ENCODE peak calls at places on chromosomes 5 and 9, in seven cellular contexts. One of them, this sample, is unnamed.

GRCh38 chr9:88537743-88538055 is 2.7 kb downstream of the NXNL2 start:
- DNase-seq in heart right ventricle: peak
- DNase-seq in neural crest cell: peak
- DNase-seq in lower lobe of right lung: no peak
- DNase-seq in uterus: peak
- DNase-seq in GM12865: peak
- DNase-seq in cardiac fibroblast: peak
- DNase-seq in this sample: no peak

GRCh38 chr5:122371511-122372151 is 59.6 kb downstream of the SNCAIP start:
- DNase-seq in heart right ventricle: no peak
- DNase-seq in neural crest cell: no peak
- DNase-seq in lower lobe of right lung: no peak
- DNase-seq in uterus: no peak
- DNase-seq in GM12865: peak
- DNase-seq in cardiac fibroblast: no peak
- DNase-seq in this sample: no peak

GRCh38 chr9:125396799-125397198 is 135.2 kb downstream of the GAPVD1 start:
- DNase-seq in heart right ventricle: no peak
- DNase-seq in neural crest cell: no peak
- DNase-seq in lower lobe of right lung: no peak
- DNase-seq in uterus: no peak
- DNase-seq in GM12865: no peak
- DNase-seq in cardiac fibroblast: no peak
- DNase-seq in this sample: no peak

GRCh38 chr9:31590091-31590490 is 794.4 kb upstream of the ACO1 start:
- DNase-seq in heart right ventricle: no peak
- DNase-seq in neural crest cell: no peak
- DNase-seq in lower lobe of right lung: no peak
- DNase-seq in uterus: no peak
- DNase-seq in GM12865: no peak
- DNase-seq in cardiac fibroblast: peak
- DNase-seq in this sample: no peak

GRCh38 chr9:125755340-125755739 is 8.2 kb downstream of the PBX3 start:
- DNase-seq in heart right ventricle: no peak
- DNase-seq in neural crest cell: no peak
- DNase-seq in lower lobe of right lung: no peak
- DNase-seq in uterus: no peak
- DNase-seq in GM12865: no peak
- DNase-seq in cardiac fibroblast: no peak
- DNase-seq in this sample: no peak

GRCh38 chr9:88739373-88739772 is 204.4 kb downstream of the NXNL2 start:
- DNase-seq in heart right ventricle: no peak
- DNase-seq in neural crest cell: no peak
- DNase-seq in lower lobe of right lung: no peak
- DNase-seq in uterus: no peak
- DNase-seq in GM12865: no peak
- DNase-seq in cardiac fibroblast: no peak
- DNase-seq in this sample: no peak

GRCh38 chr9:114198249-114199040 is 43.1 kb downstream of the COL27A1 start:
- DNase-seq in heart right ventricle: no peak
- DNase-seq in neural crest cell: no peak
- DNase-seq in lower lobe of right lung: no peak
- DNase-seq in uterus: no peak
- DNase-seq in GM12865: no peak
- DNase-seq in cardiac fibroblast: no peak
- DNase-seq in this sample: no peak

GRCh38 chr5:67268233-67269011 is 71.8 kb upstream of the CD180 start:
- DNase-seq in heart right ventricle: peak
- DNase-seq in neural crest cell: peak
- DNase-seq in lower lobe of right lung: no peak
- DNase-seq in uterus: peak
- DNase-seq in GM12865: no peak
- DNase-seq in cardiac fibroblast: peak
- DNase-seq in this sample: no peak

GRCh38 chr5:127746756-127747155 is 43.6 kb downstream of the CCDC192 start:
- DNase-seq in heart right ventricle: no peak
- DNase-seq in neural crest cell: no peak
- DNase-seq in lower lobe of right lung: no peak
- DNase-seq in uterus: no peak
- DNase-seq in GM12865: peak
- DNase-seq in cardiac fibroblast: peak
- DNase-seq in this sample: peak

GRCh38 chr5:43007246-43007910 is 32.7 kb downstream of the ANXA2R start:
- DNase-seq in heart right ventricle: peak
- DNase-seq in neural crest cell: peak
- DNase-seq in lower lobe of right lung: peak
- DNase-seq in uterus: peak
- DNase-seq in GM12865: peak
- DNase-seq in cardiac fibroblast: peak
- DNase-seq in this sample: peak

GRCh38 chr9:3794005-3794404 is 268.2 kb upstream of the RFX3 start:
- DNase-seq in heart right ventricle: no peak
- DNase-seq in neural crest cell: peak
- DNase-seq in lower lobe of right lung: no peak
- DNase-seq in uterus: no peak
- DNase-seq in GM12865: no peak
- DNase-seq in cardiac fibroblast: peak
- DNase-seq in this sample: no peak

GRCh38 chr9:2120926-2121689 is 106.0 kb downstream of the SMARCA2 start:
- DNase-seq in heart right ventricle: no peak
- DNase-seq in neural crest cell: no peak
- DNase-seq in lower lobe of right lung: no peak
- DNase-seq in uterus: no peak
- DNase-seq in GM12865: no peak
- DNase-seq in cardiac fibroblast: peak
- DNase-seq in this sample: no peak

GRCh38 chr9:129185991-129186390 is 7.9 kb upstream of the IER5L start:
- DNase-seq in heart right ventricle: no peak
- DNase-seq in neural crest cell: no peak
- DNase-seq in lower lobe of right lung: no peak
- DNase-seq in uterus: no peak
- DNase-seq in GM12865: peak
- DNase-seq in cardiac fibroblast: no peak
- DNase-seq in this sample: no peak

GRCh38 chr5:77847814-77848290 is 71.7 kb upstream of the TBCA start:
- DNase-seq in heart right ventricle: no peak
- DNase-seq in neural crest cell: peak
- DNase-seq in lower lobe of right lung: no peak
- DNase-seq in uterus: no peak
- DNase-seq in GM12865: no peak
- DNase-seq in cardiac fibroblast: no peak
- DNase-seq in this sample: no peak

GRCh38 chr5:109485030-109485429 is 75.3 kb upstream of the PJA2 start:
- DNase-seq in heart right ventricle: peak
- DNase-seq in neural crest cell: no peak
- DNase-seq in lower lobe of right lung: peak
- DNase-seq in uterus: peak
- DNase-seq in GM12865: no peak
- DNase-seq in cardiac fibroblast: peak
- DNase-seq in this sample: no peak

GRCh38 chr5:31886206-31886605 is 247.3 kb downstream of the PDZD2 start:
- DNase-seq in heart right ventricle: no peak
- DNase-seq in neural crest cell: no peak
- DNase-seq in lower lobe of right lung: no peak
- DNase-seq in uterus: no peak
- DNase-seq in GM12865: no peak
- DNase-seq in cardiac fibroblast: no peak
- DNase-seq in this sample: no peak

GRCh38 chr5:115850771-115851416 is 9.2 kb downstream of the AP3S1 start:
- DNase-seq in heart right ventricle: no peak
- DNase-seq in neural crest cell: no peak
- DNase-seq in lower lobe of right lung: no peak
- DNase-seq in uterus: no peak
- DNase-seq in GM12865: no peak
- DNase-seq in cardiac fibroblast: peak
- DNase-seq in this sample: no peak

GRCh38 chr9:122001491-122002201 is 91.5 kb downstream of the TTLL11 start:
- DNase-seq in heart right ventricle: peak
- DNase-seq in neural crest cell: no peak
- DNase-seq in lower lobe of right lung: no peak
- DNase-seq in uterus: no peak
- DNase-seq in GM12865: no peak
- DNase-seq in cardiac fibroblast: peak
- DNase-seq in this sample: no peak

GRCh38 chr5:107203231-107203630 is 467.5 kb downstream of the EFNA5 start:
- DNase-seq in heart right ventricle: no peak
- DNase-seq in neural crest cell: no peak
- DNase-seq in lower lobe of right lung: no peak
- DNase-seq in uterus: no peak
- DNase-seq in GM12865: no peak
- DNase-seq in cardiac fibroblast: no peak
- DNase-seq in this sample: no peak

GRCh38 chr5:3684118-3684517 is 88.5 kb downstream of the IRX1 start:
- DNase-seq in heart right ventricle: no peak
- DNase-seq in neural crest cell: no peak
- DNase-seq in lower lobe of right lung: no peak
- DNase-seq in uterus: no peak
- DNase-seq in GM12865: no peak
- DNase-seq in cardiac fibroblast: no peak
- DNase-seq in this sample: no peak

GRCh38 chr5:3684771-3685354 is 89.2 kb downstream of the IRX1 start:
- DNase-seq in heart right ventricle: no peak
- DNase-seq in neural crest cell: no peak
- DNase-seq in lower lobe of right lung: no peak
- DNase-seq in uterus: no peak
- DNase-seq in GM12865: no peak
- DNase-seq in cardiac fibroblast: no peak
- DNase-seq in this sample: no peak
- TF ChIP-seq CTCF in heart right ventricle: no peak
- TF ChIP-seq CTCF in neural crest cell: no peak
- TF ChIP-seq CTCF in lower lobe of right lung: no peak
- TF ChIP-seq CTCF in uterus: no peak
- TF ChIP-seq CTCF in GM12865: no peak
- TF ChIP-seq CTCF in cardiac fibroblast: no peak
- TF ChIP-seq CTCF in this sample: no peak

DNA sequence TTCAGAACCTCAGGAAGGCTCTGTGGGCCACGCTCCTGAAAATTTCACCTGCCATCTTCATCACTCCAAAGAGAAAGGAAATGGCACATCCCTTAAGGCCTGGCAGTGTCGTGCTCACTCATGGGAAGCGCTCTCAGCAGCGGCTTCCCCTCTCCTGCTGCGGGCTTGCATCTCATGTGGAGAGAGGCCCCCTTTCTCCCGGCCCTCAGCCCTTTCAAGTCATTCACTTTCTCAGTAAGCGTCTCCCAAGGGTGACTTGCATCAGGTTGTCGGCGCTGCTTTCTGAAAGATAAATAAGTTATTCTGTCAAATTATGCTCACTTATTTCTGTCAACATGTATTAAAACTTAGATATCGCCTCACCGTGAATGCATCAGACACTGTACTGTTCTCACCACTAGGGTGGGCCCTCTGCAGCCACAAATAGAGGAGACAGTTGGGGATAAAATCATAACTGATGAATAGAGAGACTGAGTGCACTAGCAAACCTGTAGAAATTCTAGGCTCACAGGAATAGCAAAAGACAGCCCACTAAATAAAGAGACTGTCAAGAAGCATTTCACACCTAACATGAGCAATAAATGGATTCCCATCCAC is 174.6 kb downstream of the RFK start:
- DNase-seq in heart right ventricle: no peak
- DNase-seq in neural crest cell: no peak
- DNase-seq in lower lobe of right lung: no peak
- DNase-seq in uterus: no peak
- DNase-seq in GM12865: no peak
- DNase-seq in cardiac fibroblast: peak
- DNase-seq in this sample: no peak
- TF ChIP-seq CTCF in heart right ventricle: peak
- TF ChIP-seq CTCF in neural crest cell: peak
- TF ChIP-seq CTCF in lower lobe of right lung: no peak
- TF ChIP-seq CTCF in uterus: no peak
- TF ChIP-seq CTCF in GM12865: no peak
- TF ChIP-seq CTCF in cardiac fibroblast: peak
- TF ChIP-seq CTCF in this sample: no peak

GRCh38 chr5:34041247-34041972 is 1.6 kb downstream of the C1QTNF3 start:
- DNase-seq in heart right ventricle: no peak
- DNase-seq in neural crest cell: no peak
- DNase-seq in lower lobe of right lung: no peak
- DNase-seq in uterus: no peak
- DNase-seq in GM12865: peak
- DNase-seq in cardiac fibroblast: no peak
- DNase-seq in this sample: no peak
- TF ChIP-seq CTCF in heart right ventricle: no peak
- TF ChIP-seq CTCF in neural crest cell: no peak
- TF ChIP-seq CTCF in lower lobe of right lung: no peak
- TF ChIP-seq CTCF in uterus: no peak
- TF ChIP-seq CTCF in GM12865: no peak
- TF ChIP-seq CTCF in cardiac fibroblast: no peak
- TF ChIP-seq CTCF in this sample: no peak

GRCh38 chr5:146707316-146707715 is 171.2 kb downstream of the PPP2R2B start:
- DNase-seq in heart right ventricle: no peak
- DNase-seq in neural crest cell: no peak
- DNase-seq in lower lobe of right lung: no peak
- DNase-seq in uterus: no peak
- DNase-seq in GM12865: no peak
- DNase-seq in cardiac fibroblast: no peak
- DNase-seq in this sample: no peak

GRCh38 chr5:146703499-146703898 is 175.1 kb downstream of the PPP2R2B start:
- DNase-seq in heart right ventricle: no peak
- DNase-seq in neural crest cell: no peak
- DNase-seq in lower lobe of right lung: no peak
- DNase-seq in uterus: no peak
- DNase-seq in GM12865: no peak
- DNase-seq in cardiac fibroblast: no peak
- DNase-seq in this sample: no peak

GRCh38 chr5:146704949-146705665 is 173.4 kb downstream of the PPP2R2B start:
- DNase-seq in heart right ventricle: no peak
- DNase-seq in neural crest cell: no peak
- DNase-seq in lower lobe of right lung: no peak
- DNase-seq in uterus: no peak
- DNase-seq in GM12865: no peak
- DNase-seq in cardiac fibroblast: no peak
- DNase-seq in this sample: no peak

GRCh38 chr5:146703899-146704298 is 174.7 kb downstream of the PPP2R2B start:
- DNase-seq in heart right ventricle: no peak
- DNase-seq in neural crest cell: no peak
- DNase-seq in lower lobe of right lung: no peak
- DNase-seq in uterus: no peak
- DNase-seq in GM12865: no peak
- DNase-seq in cardiac fibroblast: no peak
- DNase-seq in this sample: no peak

DNA sequence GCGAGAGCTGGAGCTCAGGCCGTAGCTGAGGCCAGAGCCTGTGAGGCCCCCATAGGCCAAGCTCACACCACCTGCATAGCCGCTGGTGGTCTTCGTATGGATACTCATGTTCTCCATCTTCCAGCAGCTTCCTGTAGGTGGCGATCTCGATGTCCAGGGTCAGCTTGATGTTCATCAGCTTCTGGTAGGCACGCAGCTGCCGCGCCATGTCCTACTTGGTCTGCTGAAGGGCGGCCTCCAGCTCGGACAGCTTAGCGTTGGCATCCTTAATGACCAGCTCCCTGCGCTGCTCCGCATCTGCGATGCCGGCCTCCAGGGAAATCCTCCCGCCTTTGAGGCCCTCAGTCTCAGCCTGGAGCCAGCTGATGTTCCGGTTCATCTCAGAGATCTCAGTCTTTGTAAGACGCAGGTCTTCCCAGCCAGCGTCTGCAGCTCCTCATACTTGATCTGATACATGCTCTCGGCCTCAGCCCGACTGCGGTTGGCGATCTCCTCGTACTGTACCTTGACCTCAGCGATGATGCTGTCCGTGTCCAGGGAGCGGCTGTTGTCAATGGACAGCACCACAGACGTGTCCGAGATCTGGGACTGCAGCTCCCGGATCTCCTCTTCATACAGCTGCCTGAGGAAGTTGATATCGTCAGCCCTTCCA is 172.1 kb downstream of the PPP2R2B start:
- DNase-seq in heart right ventricle: no peak
- DNase-seq in neural crest cell: no peak
- DNase-seq in lower lobe of right lung: peak
- DNase-seq in uterus: no peak
- DNase-seq in GM12865: peak
- DNase-seq in cardiac fibroblast: no peak
- DNase-seq in this sample: no peak
- TF ChIP-seq CTCF in heart right ventricle: no peak
- TF ChIP-seq CTCF in neural crest cell: no peak
- TF ChIP-seq CTCF in lower lobe of right lung: no peak
- TF ChIP-seq CTCF in uterus: no peak
- TF ChIP-seq CTCF in GM12865: no peak
- TF ChIP-seq CTCF in cardiac fibroblast: no peak
- TF ChIP-seq CTCF in this sample: no peak